ENCODE peak calls at places on chromosomes 1 and 21, in five cellular contexts. T is tibial nerve, G is mucosa of descending colon, Q is cardiac muscle cell, P is iPS DF 6.9. C is an unnamed sample.

GRCh38 chr21:41491412-41491811 is 16.5 kb downstream of the TMPRSS2 start:
- DNase-seq in T (no peak), G (no peak), Q (no peak), P (no peak), C (no peak)

GRCh38 chr1:150282558-150282958 is 204 bp downstream of the CIART start:
- DNase-seq in T (no peak), G (no peak), Q (no peak), P (no peak), C (peak; percentile 74)

GRCh38 chr1:47983677-47984076 is 13.5 kb downstream of the TRABD2B start:
- DNase-seq in T (no peak), G (no peak), Q (no peak), P (no peak), C (no peak)

GRCh38 chr1:187051618-187052232 is 223.0 kb downstream of the PLA2G4A start:
- DNase-seq in T (no peak), G (no peak), Q (peak; percentile 56), P (peak; percentile 41), C (no peak)

GRCh38 chr1:153545067-153546055 is at the start of gene S100A4:
- DNase-seq in T (peak; percentile 94), G (peak; percentile 97), Q (peak; percentile 96), P (peak; percentile 81), C (peak; percentile 87)

GRCh38 chr1:63101336-63101735 is 221.0 kb upstream of the FOXD3 start:
- DNase-seq in T (no peak), G (no peak), Q (no peak), P (no peak), C (no peak)

GRCh38 chr1:30809514-30810263 is 52.1 kb upstream of the LAPTM5 start:
- DNase-seq in T (no peak), G (no peak), Q (peak; percentile 85), P (no peak), C (no peak)

GRCh38 chr1:186974774-186975181 is 146.0 kb downstream of the PLA2G4A start:
- DNase-seq in T (no peak), G (no peak), Q (no peak), P (no peak), C (no peak)

GRCh38 chr1:5478961-5479360 is 513.3 kb downstream of the NPHP4 start:
- DNase-seq in T (no peak), G (no peak), Q (no peak), P (no peak), C (no peak)

GRCh38 chr1:106952766-106953165 is 103.7 kb upstream of the PRMT6 start:
- DNase-seq in T (no peak), G (no peak), Q (no peak), P (no peak), C (no peak)

GRCh38 chr1:168092566-168093355 is 44.0 kb downstream of the GPR161 start:
- DNase-seq in T (no peak), G (no peak), Q (peak; percentile 64), P (peak; percentile 33), C (no peak)

GRCh38 chr1:211559222-211560010 is 19.5 kb downstream of the SLC30A1 start:
- DNase-seq in T (no peak), G (no peak), Q (no peak), P (no peak), C (no peak)

GRCh38 chr1:67338642-67339041 is 31.0 kb downstream of the IL12RB2 start:
- DNase-seq in T (no peak), G (no peak), Q (no peak), P (no peak), C (no peak)

GRCh38 chr1:188302746-188303145 is 1474.0 kb downstream of the PLA2G4A start:
- DNase-seq in T (no peak), G (no peak), Q (no peak), P (no peak), C (no peak)

GRCh38 chr1:242043165-242043564 is 44.3 kb upstream of the MAP1LC3C start:
- DNase-seq in T (no peak), G (no peak), Q (no peak), P (no peak), C (no peak)

GRCh38 chr1:8396912-8397406 is 79.0 kb downstream of the SLC45A1 start:
- DNase-seq in T (peak; percentile 70), G (no peak), Q (peak; percentile 20), P (no peak), C (no peak)

GRCh38 chr1:66352783-66353182 is 181.2 kb upstream of the SGIP1 start:
- DNase-seq in T (no peak), G (no peak), Q (no peak), P (no peak), C (no peak)

GRCh38 chr21:20790113-20790512 is 208.1 kb upstream of the NCAM2 start:
- DNase-seq in T (no peak), G (no peak), Q (no peak), P (peak; percentile 47), C (no peak)

GRCh38 chr1:87989346-87989745 is 660.7 kb downstream of the LMO4 start:
- DNase-seq in T (no peak), G (no peak), Q (no peak), P (no peak), C (no peak)

GRCh38 chr1:235402457-235403200 is 35.4 kb downstream of the TBCE start:
- DNase-seq in T (no peak), G (no peak), Q (no peak), P (no peak), C (peak; percentile 27)

GRCh38 chr1:19463204-19463803 is 22.0 kb downstream of the CAPZB start:
- DNase-seq in T (no peak), G (no peak), Q (no peak), P (no peak), C (no peak)

GRCh38 chr1:98314591-98314990 is 346.9 kb upstream of the SNX7 start:
- DNase-seq in T (no peak), G (no peak), Q (no peak), P (no peak), C (no peak)

GRCh38 chr1:9368356-9368755 is 75.7 kb downstream of the SPSB1 start:
- DNase-seq in T (no peak), G (no peak), Q (no peak), P (no peak), C (no peak)

GRCh38 chr1:16921391-16922185 is at the start of gene CROCC:
- DNase-seq in T (no peak), G (peak; percentile 62), Q (peak; percentile 66), P (peak; percentile 92), C (no peak)

GRCh38 chr1:77027916-77028315 is 160.6 kb downstream of the ST6GALNAC5 start:
- DNase-seq in T (no peak), G (no peak), Q (no peak), P (no peak), C (no peak)

GRCh38 chr1:147723691-147724323 is 36.6 kb downstream of the GJA5 start:
- DNase-seq in T (no peak), G (peak; percentile 54), Q (peak; percentile 84), P (peak; percentile 60), C (peak; percentile 35)

DNA sequence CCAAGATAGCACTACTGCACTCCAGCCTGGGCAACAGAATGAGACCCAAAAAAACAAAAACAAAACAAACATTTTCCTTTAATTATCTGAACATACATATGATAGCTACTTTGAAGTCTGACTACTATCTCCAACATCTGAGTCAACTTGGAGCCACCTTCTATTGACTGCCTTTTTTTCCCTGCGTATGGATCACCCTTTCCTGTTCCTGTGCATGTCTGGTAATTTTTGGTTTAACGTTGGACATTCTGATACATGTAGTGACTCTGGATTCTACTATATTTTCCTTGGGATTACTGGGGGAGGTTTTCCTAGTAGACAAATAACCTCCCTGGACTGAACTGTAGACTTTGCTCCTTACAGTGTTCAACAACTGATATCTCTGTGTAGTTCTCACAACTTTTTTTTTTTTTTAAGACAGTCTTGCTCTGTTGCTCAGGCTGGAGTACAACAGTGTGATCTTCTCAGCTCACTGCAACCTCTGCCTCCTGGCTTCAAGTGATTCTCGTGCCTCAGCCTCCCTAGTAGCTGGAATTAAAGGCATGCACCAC is 70.3 kb downstream of the KIAA0319L start:
- DNase-seq in T (no peak), G (no peak), Q (no peak), P (no peak), C (no peak)
- H3K9me3 ChIP-seq in T (no peaks in the 10 kb centered on the region), G (no peaks in the 10 kb centered on the region), Q (no peaks in the 10 kb centered on the region), P (no peaks in the 10 kb centered on the region), C (no peaks in the 10 kb centered on the region)

DNA sequence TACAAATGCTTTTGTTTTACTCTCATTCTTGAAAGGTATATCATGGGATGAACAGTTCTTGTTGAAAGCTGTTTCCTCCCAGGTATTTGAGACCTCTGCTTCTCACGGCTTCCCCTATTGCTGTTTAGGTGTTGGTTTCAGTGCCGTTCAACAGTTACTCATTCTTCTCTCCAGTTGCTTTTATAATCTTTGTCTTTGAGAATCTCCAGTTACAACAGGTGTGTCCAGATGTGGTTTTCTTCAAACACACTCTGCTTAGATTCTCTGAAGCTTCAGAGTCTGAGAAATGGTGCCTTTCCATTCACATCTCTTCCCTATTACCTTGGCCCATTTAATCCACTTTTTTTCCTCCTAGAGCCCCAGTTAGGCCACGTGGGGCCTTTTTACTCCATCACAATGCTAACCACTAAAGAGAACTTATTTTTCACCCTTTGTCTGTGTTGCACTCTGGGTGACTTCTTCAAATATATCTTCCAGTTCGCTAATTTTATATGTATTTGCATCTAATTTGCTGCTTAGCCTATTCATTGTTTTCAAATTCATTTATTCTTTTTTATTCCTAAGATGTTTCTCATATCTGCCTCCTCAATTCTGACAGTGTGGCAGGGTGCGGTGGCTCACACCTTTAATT is 46.7 kb upstream of the SLC19A1 start:
- DNase-seq in T (no peak), G (no peak), Q (no peak), P (no peak), C (no peak)
- H3K9me3 ChIP-seq in T (no peaks in the 10 kb centered on the region), G (peaks cover 18% of the 10 kb centered on the region), Q (peaks cover 2% of the 10 kb centered on the region), P (peaks cover 5% of the 10 kb centered on the region), C (no peaks in the 10 kb centered on the region)

GRCh38 chr1:247165674-247166073 is 6.1 kb downstream of the ZNF124 start:
- DNase-seq in T (no peak), G (no peak), Q (no peak), P (no peak), C (no peak)
- H3K9me3 ChIP-seq in T (peaks cover 4% of the 10 kb centered on the region), G (peaks cover 61% of the 10 kb centered on the region), Q (no peaks in the 10 kb centered on the region), P (no peaks in the 10 kb centered on the region), C (peaks cover 4% of the 10 kb centered on the region)

DNA sequence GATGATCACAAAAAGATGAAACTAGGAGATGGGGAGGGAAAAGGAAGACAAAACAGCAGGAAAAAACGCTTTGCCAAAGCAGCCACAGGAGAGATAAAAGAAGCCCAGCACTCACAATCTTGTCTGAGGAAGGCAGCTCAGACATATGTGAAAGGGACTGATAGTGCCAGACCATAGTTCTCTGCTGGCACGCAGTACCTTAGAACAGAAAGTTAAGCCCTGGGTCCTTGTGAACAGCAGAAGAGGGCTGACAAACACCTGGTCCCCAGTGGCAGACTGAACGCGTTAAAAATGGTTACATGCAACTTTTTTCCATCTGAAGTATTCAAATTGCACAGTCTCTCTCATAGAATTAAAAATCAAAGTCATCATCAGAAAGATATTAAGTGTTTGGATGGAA is 433.2 kb upstream of the ADAMTS5 start:
- DNase-seq in T (no peak), G (no peak), Q (no peak), P (no peak), C (no peak)
- H3K9me3 ChIP-seq in T (no peaks in the 10 kb centered on the region), G (no peaks in the 10 kb centered on the region), Q (no peaks in the 10 kb centered on the region), P (no peaks in the 10 kb centered on the region), C (no peaks in the 10 kb centered on the region)

DNA sequence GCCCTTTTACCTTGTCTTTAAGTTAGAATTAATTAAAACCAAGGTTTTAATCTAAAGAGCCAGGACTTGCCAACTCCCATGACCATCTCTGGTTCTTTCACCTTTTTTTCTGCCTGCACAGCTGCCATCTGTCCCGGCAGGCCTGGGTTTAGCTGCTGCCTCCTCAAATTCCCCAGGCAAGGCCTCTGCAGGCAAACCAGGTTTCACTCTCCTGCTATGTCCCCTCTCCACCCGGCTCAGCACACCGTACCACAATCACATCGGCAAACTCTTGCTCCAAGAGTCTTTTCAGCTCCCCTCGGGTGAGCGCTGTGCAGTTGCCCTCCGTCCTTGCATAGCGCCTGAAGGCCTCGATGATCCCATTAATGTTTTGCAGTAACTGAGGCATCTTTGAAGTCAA is 2.2 kb downstream of the CRNN start:
- DNase-seq in T (no peak), G (no peak), Q (no peak), P (no peak), C (no peak)
- H3K9me3 ChIP-seq in T (no peaks in the 10 kb centered on the region), G (no peaks in the 10 kb centered on the region), Q (no peaks in the 10 kb centered on the region), P (peaks cover 23% of the 10 kb centered on the region), C (no peaks in the 10 kb centered on the region)